ENCODE peak calls at places on chromosomes 5 and 9, in seven cellular contexts. I is A549; A is heart left ventricle; J is C1 segment of cervical spinal cord; Y is dorsolateral prefrontal cortex; S is activated CD8-positive, alpha-beta memory T cell treated with anti-CD3 and anti-CD28 coated beads, Interleukin-2, amount 50 U/mL, for 48 hours; G is omental fat pad. D is an unnamed sample.
A peak's percentile ranks its signal among the peaks of the same experiment; 100 is the strongest.

GRCh38 chr5:171577940-171578856 is 158.8 kb downstream of the FGF18 start:
- DNase-seq in A (peak; percentile 45), I (no peak), Y (no peak), J (no peak), S (no peak), G (no peak), D (no peak)

GRCh38 chr9:88530051-88530450 is 4.9 kb upstream of the NXNL2 start:
- DNase-seq in S (no peak), I (peak; percentile 45), G (no peak), A (no peak), Y (no peak), J (no peak), D (no peak)

GRCh38 chr9:130662099-130662926 is 2.1 kb upstream of the PRDM12 start:
- DNase-seq in A (no peak), J (no peak), S (no peak), I (no peak), Y (no peak), G (no peak), D (no peak)

GRCh38 chr9:110638381-110638954 is 30.1 kb upstream of the MUSK start:
- DNase-seq in I (peak; percentile 31), A (no peak), S (no peak), G (no peak), Y (no peak), J (no peak), D (no peak)

GRCh38 chr9:109150925-109151547 is 16.0 kb downstream of the FRRS1L start:
- DNase-seq in S (no peak), J (no peak), G (no peak), A (no peak), I (no peak), Y (no peak), D (no peak)

GRCh38 chr5:66818935-66819328 is 222.7 kb downstream of the MAST4 start:
- DNase-seq in I (no peak), Y (no peak), J (no peak), A (peak; percentile 37), S (no peak), G (no peak), D (no peak)

GRCh38 chr9:114482602-114483001 is 22.7 kb downstream of the WHRN start:
- DNase-seq in I (no peak), J (no peak), A (no peak), G (no peak), S (no peak), Y (no peak), D (no peak)

GRCh38 chr9:134125413-134126095 is 10.3 kb upstream of the WDR5 start:
- DNase-seq in I (no peak), A (no peak), S (no peak), J (no peak), G (no peak), Y (no peak), D (no peak)

GRCh38 chr5:127565586-127566270 is 48.3 kb downstream of the PRRC1 start:
- DNase-seq in I (no peak), J (no peak), A (no peak), S (no peak), Y (no peak), G (no peak), D (no peak)

GRCh38 chr5:176818391-176819098 is 8.2 kb downstream of the UNC5A start:
- DNase-seq in A (no peak), Y (no peak), J (no peak), G (no peak), I (peak; percentile 32), S (no peak), D (no peak)

GRCh38 chr9:2354856-2355255 is 266.7 kb upstream of the VLDLR start:
- DNase-seq in J (no peak), A (no peak), G (no peak), I (no peak), S (no peak), Y (no peak), D (no peak)

GRCh38 chr5:143148461-143149170 is 254.9 kb downstream of the NR3C1 start:
- DNase-seq in I (no peak), S (no peak), G (no peak), Y (no peak), J (no peak), A (no peak), D (no peak)

GRCh38 chr5:17218353-17219005 is 1.0 kb downstream of the BASP1 start:
- DNase-seq in S (no peak), I (no peak), J (no peak), A (no peak), G (no peak), Y (no peak), D (no peak)

GRCh38 chr5:143187495-143187894 is 216.0 kb downstream of the NR3C1 start:
- DNase-seq in J (no peak), G (no peak), A (no peak), I (no peak), S (no peak), Y (no peak), D (no peak)

GRCh38 chr9:134959971-134960310 is 42.2 kb upstream of the FCN1 start:
- DNase-seq in A (no peak), I (no peak), J (no peak), S (no peak), G (no peak), Y (peak; percentile 22), D (no peak)

D was measured in GF-D8.